ENCODE peak calls at places on chromosome 2, in eight cellular contexts. E, P, Z, A, J, V, Q and H are unnamed samples.

GRCh38 chr2:200587007-200587616 is 1.3 kb downstream of the AOX1 start:
- DNase-seq in E (no peak), P (no peak), Z (no peak), A (no peak), J (no peak), V (no peak), Q (peak; percentile 48), H (no peak)

GRCh38 chr2:2112416-2113131 is 218.5 kb downstream of the MYT1L start:
- DNase-seq in E (no peak), P (no peak), Z (no peak), A (no peak), J (no peak), V (no peak), Q (no peak), H (no peak)

GRCh38 chr2:172248381-172249173 is 145.9 kb upstream of the DLX2 start:
- DNase-seq in E (no peak), P (no peak), Z (no peak), A (no peak), J (no peak), V (no peak), Q (no peak), H (no peak)

GRCh38 chr2:105560157-105560556 is 161.3 kb upstream of the FHL2 start:
- DNase-seq in E (no peak), P (no peak), Z (no peak), A (no peak), J (no peak), V (no peak), Q (no peak), H (no peak)

GRCh38 chr2:52034706-52035105 is 1002.8 kb upstream of the NRXN1 start:
- DNase-seq in E (no peak), P (no peak), Z (no peak), A (no peak), J (no peak), V (no peak), Q (no peak), H (no peak)

GRCh38 chr2:105104208-105104731 is 66.4 kb downstream of the MRPS9 start:
- DNase-seq in E (peak; percentile 21), P (no peak), Z (no peak), A (no peak), J (no peak), V (no peak), Q (no peak), H (no peak)

GRCh38 chr2:11042841-11043240 is 112.4 kb upstream of the SLC66A3 start:
- DNase-seq in E (no peak), P (no peak), Z (no peak), A (no peak), J (no peak), V (no peak), Q (no peak), H (no peak)

GRCh38 chr2:157460384-157460837 is 16.5 kb upstream of the CYTIP start:
- DNase-seq in E (no peak), P (no peak), Z (no peak), A (no peak), J (no peak), V (no peak), Q (no peak), H (no peak)

GRCh38 chr2:39661771-39662325 is 3.9 kb upstream of the TMEM178A start:
- DNase-seq in E (no peak), P (no peak), Z (no peak), A (no peak), J (no peak), V (no peak), Q (no peak), H (no peak)

GRCh38 chr2:202542142-202542541 is 92.6 kb upstream of the FAM117B start:
- DNase-seq in E (no peak), P (no peak), Z (no peak), A (no peak), J (no peak), V (no peak), Q (no peak), H (no peak)

GRCh38 chr2:20299113-20299512 is 51.5 kb downstream of the PUM2 start:
- DNase-seq in E (no peak), P (no peak), Z (no peak), A (no peak), J (no peak), V (no peak), Q (no peak), H (no peak)

GRCh38 chr2:75162897-75163296 is 36.4 kb downstream of the TACR1 start:
- DNase-seq in E (no peak), P (no peak), Z (no peak), A (no peak), J (no peak), V (no peak), Q (no peak), H (no peak)